ENCODE peak calls at places on chromosomes 12 and 14, in seven cellular contexts. X, P, V, D, C, M and E are unnamed samples.

GRCh38 chr12:117985182-117985581 is 16.4 kb upstream of the KSR2 start:
- DNase-seq in V (no peak), M (no peak), D (no peak), X (no peak), C (no peak), P (no peak), E (no peak)

GRCh38 chr12:5003025-5003666 is 40.5 kb upstream of the KCNA5 start:
- DNase-seq in P (peak; percentile 86), C (peak; percentile 30), X (peak; percentile 37), V (peak; percentile 39), D (no peak), M (peak; percentile 85), E (peak; percentile 64)

GRCh38 chr14:77200406-77200985 is 18.9 kb downstream of the TMEM63C start:
- DNase-seq in V (no peak), X (no peak), P (no peak), M (no peak), C (no peak), D (no peak), E (no peak)

GRCh38 chr12:851913-852312 is 97.6 kb downstream of the RAD52 start:
- DNase-seq in V (no peak), C (peak; percentile 33), P (no peak), D (no peak), M (no peak), X (no peak), E (no peak)

GRCh38 chr12:130286041-130286440 is 51.6 kb upstream of the PIWIL1 start:
- DNase-seq in X (no peak), V (no peak), P (no peak), M (no peak), D (no peak), C (no peak), E (no peak)

GRCh38 chr14:89720741-89721315 is 233.7 kb downstream of the EFCAB11 start:
- DNase-seq in M (no peak), P (no peak), V (peak; percentile 61), D (no peak), X (peak; percentile 45), C (no peak), E (no peak)

GRCh38 chr14:63535918-63536317 is 7.3 kb downstream of the PPP2R5E start:
- DNase-seq in C (no peak), P (no peak), V (no peak), M (no peak), D (no peak), X (no peak), E (no peak)

GRCh38 chr14:75298187-75298985 is 19.8 kb downstream of the FOS start:
- DNase-seq in P (no peak), M (no peak), X (no peak), V (no peak), D (no peak), C (no peak), E (no peak)

GRCh38 chr12:64088431-64089349 is 133.4 kb downstream of the KICS2 start:
- DNase-seq in C (peak; percentile 84), P (peak; percentile 47), M (no peak), V (no peak), D (peak; percentile 97), X (no peak), E (peak; percentile 73)

GRCh38 chr12:62540354-62540753 is 73.7 kb downstream of the MON2 start:
- DNase-seq in V (no peak), P (no peak), M (no peak), C (no peak), D (no peak), X (no peak), E (no peak)

GRCh38 chr14:71311061-71311460 is 403.8 kb downstream of the PCNX1 start:
- DNase-seq in D (no peak), P (no peak), V (no peak), X (no peak), C (no peak), M (no peak), E (no peak)

GRCh38 chr14:99772371-99773283 is 20.6 kb upstream of the EML1 start:
- DNase-seq in V (no peak), M (no peak), P (no peak), D (no peak), X (no peak), C (no peak), E (no peak)

GRCh38 chr12:52585951-52586350 is 12.3 kb upstream of the KRT74 start:
- DNase-seq in X (peak; percentile 17), P (no peak), V (peak; percentile 21), M (no peak), D (no peak), C (no peak), E (no peak)

GRCh38 chr14:73720636-73721035 is 6.5 kb upstream of the PNMA1 start:
- DNase-seq in C (no peak), X (no peak), D (no peak), V (no peak), M (no peak), P (no peak), E (no peak)

GRCh38 chr12:12349711-12350665 is at the start of gene MANSC1:
- DNase-seq in V (peak; percentile 44), C (no peak), M (peak; percentile 83), X (peak; percentile 44), D (no peak), P (peak; percentile 66), E (peak; percentile 50)

GRCh38 chr12:11014234-11014633 is 8.2 kb downstream of the TAS2R19 start:
- DNase-seq in C (peak; percentile 2), P (no peak), D (no peak), V (no peak), M (no peak), X (no peak), E (no peak)

GRCh38 chr14:22839159-22839779 is 2.9 kb downstream of the MMP14 start:
- DNase-seq in D (no peak), V (no peak), C (no peak), M (no peak), P (no peak), X (no peak), E (no peak)